ENCODE peak calls at places on chromosomes 1 and 21, in five cellular contexts. One of them, this sample, is unnamed.

GRCh38 chr1:201536542-201536941 is 2.4 kb upstream of the NAV1 start:
- DNase-seq in neuronal stem cell: no peak
- DNase-seq in mesenteric fat pad: no peak
- DNase-seq in stomach: no peak
- DNase-seq in HFF-Myc: no peak
- DNase-seq in this sample: no peak

GRCh38 chr21:32392299-32392879 is 423 bp downstream of the URB1 start:
- DNase-seq in mesenteric fat pad: no peak
- DNase-seq in stomach: no peak
- DNase-seq in neuronal stem cell: no peak
- DNase-seq in HFF-Myc: no peak
- DNase-seq in this sample: no peak

GRCh38 chr21:32934829-32935228 is 90.9 kb upstream of the OLIG2 start:
- DNase-seq in mesenteric fat pad: no peak
- DNase-seq in stomach: no peak
- DNase-seq in neuronal stem cell: no peak
- DNase-seq in HFF-Myc: no peak
- DNase-seq in this sample: no peak

GRCh38 chr1:150362721-150363425 is 1.1 kb upstream of the RPRD2 start:
- DNase-seq in mesenteric fat pad: no peak
- DNase-seq in neuronal stem cell: no peak
- DNase-seq in HFF-Myc: no peak
- DNase-seq in stomach: no peak
- DNase-seq in this sample: no peak

GRCh38 chr1:206556748-206557635 is 49.7 kb downstream of the RASSF5 start:
- DNase-seq in stomach: peak; percentile 82
- DNase-seq in mesenteric fat pad: peak; percentile 94
- DNase-seq in HFF-Myc: no peak
- DNase-seq in neuronal stem cell: peak; percentile 48
- DNase-seq in this sample: no peak

GRCh38 chr1:205925730-205926129 is 17.5 kb downstream of the SLC26A9 start:
- DNase-seq in HFF-Myc: no peak
- DNase-seq in mesenteric fat pad: peak; percentile 28
- DNase-seq in neuronal stem cell: no peak
- DNase-seq in stomach: peak; percentile 18
- DNase-seq in this sample: no peak

GRCh38 chr1:67801903-67802302 is 31.4 kb downstream of the GNG12 start:
- DNase-seq in HFF-Myc: no peak
- DNase-seq in stomach: no peak
- DNase-seq in mesenteric fat pad: no peak
- DNase-seq in neuronal stem cell: no peak
- DNase-seq in this sample: no peak

GRCh38 chr1:208061627-208062026 is 150.7 kb upstream of the CD34 start:
- DNase-seq in mesenteric fat pad: no peak
- DNase-seq in stomach: no peak
- DNase-seq in HFF-Myc: no peak
- DNase-seq in neuronal stem cell: no peak
- DNase-seq in this sample: no peak

GRCh38 chr1:53070621-53071020 is 8.6 kb downstream of the PODN start:
- DNase-seq in stomach: no peak
- DNase-seq in neuronal stem cell: no peak
- DNase-seq in HFF-Myc: no peak
- DNase-seq in mesenteric fat pad: peak; percentile 60
- DNase-seq in this sample: no peak

GRCh38 chr1:206782448-206782847 is 10.2 kb upstream of the IL10 start:
- DNase-seq in mesenteric fat pad: no peak
- DNase-seq in HFF-Myc: no peak
- DNase-seq in stomach: no peak
- DNase-seq in neuronal stem cell: no peak
- DNase-seq in this sample: no peak

GRCh38 chr1:208177656-208178055 is 66.5 kb downstream of the PLXNA2 start:
- DNase-seq in HFF-Myc: no peak
- DNase-seq in neuronal stem cell: no peak
- DNase-seq in mesenteric fat pad: no peak
- DNase-seq in stomach: peak; percentile 51
- DNase-seq in this sample: no peak

GRCh38 chr1:38297852-38298251 is 251.3 kb upstream of the POU3F1 start:
- DNase-seq in HFF-Myc: no peak
- DNase-seq in neuronal stem cell: no peak
- DNase-seq in stomach: no peak
- DNase-seq in mesenteric fat pad: no peak
- DNase-seq in this sample: peak; percentile 48

GRCh38 chr1:993379-993995 is 6.4 kb downstream of the HES4 start:
- DNase-seq in stomach: no peak
- DNase-seq in neuronal stem cell: no peak
- DNase-seq in mesenteric fat pad: no peak
- DNase-seq in HFF-Myc: no peak
- DNase-seq in this sample: no peak

GRCh38 chr1:147757015-147757990 is 3.1 kb downstream of the GJA5 start:
- DNase-seq in stomach: peak; percentile 52
- DNase-seq in neuronal stem cell: no peak
- DNase-seq in mesenteric fat pad: no peak
- DNase-seq in HFF-Myc: no peak
- DNase-seq in this sample: no peak

GRCh38 chr1:166905930-166906329 is 29.9 kb upstream of the TADA1 start:
- DNase-seq in neuronal stem cell: no peak
- DNase-seq in stomach: no peak
- DNase-seq in mesenteric fat pad: no peak
- DNase-seq in HFF-Myc: no peak
- DNase-seq in this sample: no peak

GRCh38 chr1:32138965-32139364 is 31.1 kb downstream of the KPNA6 start:
- DNase-seq in HFF-Myc: peak; percentile 29
- DNase-seq in stomach: no peak
- DNase-seq in neuronal stem cell: no peak
- DNase-seq in mesenteric fat pad: no peak
- DNase-seq in this sample: no peak

GRCh38 chr1:40308036-40308727 is 8.9 kb downstream of the COL9A2 start:
- DNase-seq in mesenteric fat pad: peak; percentile 69
- DNase-seq in neuronal stem cell: no peak
- DNase-seq in stomach: peak; percentile 62
- DNase-seq in HFF-Myc: no peak
- DNase-seq in this sample: no peak

GRCh38 chr1:17873007-17873675 is 118.0 kb downstream of the ACTL8 start:
- DNase-seq in HFF-Myc: no peak
- DNase-seq in neuronal stem cell: no peak
- DNase-seq in mesenteric fat pad: no peak
- DNase-seq in stomach: no peak
- DNase-seq in this sample: no peak

GRCh38 chr1:112448937-112449629 is 53.1 kb downstream of the CTTNBP2NL start:
- DNase-seq in stomach: no peak
- DNase-seq in HFF-Myc: no peak
- DNase-seq in neuronal stem cell: no peak
- DNase-seq in mesenteric fat pad: no peak
- DNase-seq in this sample: no peak

GRCh38 chr1:205610781-205611473 is 20.9 kb downstream of the ELK4 start:
- DNase-seq in neuronal stem cell: no peak
- DNase-seq in HFF-Myc: no peak
- DNase-seq in mesenteric fat pad: no peak
- DNase-seq in stomach: no peak
- DNase-seq in this sample: no peak

GRCh38 chr1:39720094-39720999 is 18.3 kb upstream of the PPIE start:
- DNase-seq in HFF-Myc: peak; percentile 25
- DNase-seq in neuronal stem cell: no peak
- DNase-seq in mesenteric fat pad: no peak
- DNase-seq in stomach: no peak
- DNase-seq in this sample: peak; percentile 58

GRCh38 chr1:24289937-24290595 is 29.1 kb upstream of the GRHL3 start:
- DNase-seq in stomach: peak; percentile 67
- DNase-seq in HFF-Myc: peak; percentile 52
- DNase-seq in neuronal stem cell: no peak
- DNase-seq in mesenteric fat pad: no peak
- DNase-seq in this sample: peak; percentile 87

GRCh38 chr1:31505884-31506497 is 70.3 kb upstream of the TINAGL1 start:
- DNase-seq in stomach: no peak
- DNase-seq in mesenteric fat pad: no peak
- DNase-seq in neuronal stem cell: no peak
- DNase-seq in HFF-Myc: peak; percentile 58
- DNase-seq in this sample: no peak

GRCh38 chr1:202623075-202623474 is 87.2 kb downstream of the SYT2 start:
- DNase-seq in mesenteric fat pad: no peak
- DNase-seq in neuronal stem cell: no peak
- DNase-seq in HFF-Myc: no peak
- DNase-seq in stomach: no peak
- DNase-seq in this sample: no peak

GRCh38 chr1:19328486-19328885 is 16.4 kb downstream of the SLC66A1 start:
- DNase-seq in mesenteric fat pad: no peak
- DNase-seq in stomach: no peak
- DNase-seq in HFF-Myc: no peak
- DNase-seq in neuronal stem cell: no peak
- DNase-seq in this sample: no peak

GRCh38 chr1:37763791-37764741 is 854 bp downstream of the EPHA10 start:
- DNase-seq in stomach: no peak
- DNase-seq in HFF-Myc: peak; percentile 21
- DNase-seq in mesenteric fat pad: peak; percentile 76
- DNase-seq in neuronal stem cell: peak; percentile 82
- DNase-seq in this sample: no peak

GRCh38 chr1:12546771-12547585 is 71.0 kb downstream of the DHRS3 start:
- DNase-seq in stomach: no peak
- DNase-seq in HFF-Myc: no peak
- DNase-seq in neuronal stem cell: no peak
- DNase-seq in mesenteric fat pad: peak; percentile 90
- DNase-seq in this sample: no peak

GRCh38 chr1:41381691-41382530 is 20.7 kb downstream of the FOXO6 start:
- DNase-seq in HFF-Myc: no peak
- DNase-seq in stomach: peak; percentile 61
- DNase-seq in mesenteric fat pad: no peak
- DNase-seq in neuronal stem cell: no peak
- DNase-seq in this sample: no peak

GRCh38 chr1:242212401-242212800 is 213.5 kb upstream of the MAP1LC3C start:
- DNase-seq in stomach: no peak
- DNase-seq in neuronal stem cell: no peak
- DNase-seq in mesenteric fat pad: no peak
- DNase-seq in HFF-Myc: no peak
- DNase-seq in this sample: no peak

GRCh38 chr1:147080671-147081394 is 91.4 kb downstream of the PRKAB2 start:
- DNase-seq in neuronal stem cell: no peak
- DNase-seq in stomach: no peak
- DNase-seq in mesenteric fat pad: no peak
- DNase-seq in HFF-Myc: no peak
- DNase-seq in this sample: no peak

GRCh38 chr1:248905662-248905948 is 430 bp upstream of the PGBD2 start:
- DNase-seq in neuronal stem cell: no peak
- DNase-seq in stomach: no peak
- DNase-seq in HFF-Myc: no peak
- DNase-seq in mesenteric fat pad: no peak
- DNase-seq in this sample: no peak

GRCh38 chr1:94734963-94735899 is 84.9 kb upstream of the SLC44A3 start:
- DNase-seq in stomach: peak; percentile 80
- DNase-seq in HFF-Myc: peak; percentile 77
- DNase-seq in neuronal stem cell: no peak
- DNase-seq in mesenteric fat pad: no peak
- DNase-seq in this sample: peak; percentile 100

GRCh38 chr1:59926381-59927243 is at the start of gene CYP2J2:
- DNase-seq in stomach: peak; percentile 70
- DNase-seq in mesenteric fat pad: no peak
- DNase-seq in neuronal stem cell: peak; percentile 5
- DNase-seq in HFF-Myc: no peak
- DNase-seq in this sample: no peak

GRCh38 chr1:181108297-181108696 is 19.8 kb downstream of the IER5 start:
- DNase-seq in stomach: no peak
- DNase-seq in mesenteric fat pad: no peak
- DNase-seq in neuronal stem cell: no peak
- DNase-seq in HFF-Myc: no peak
- DNase-seq in this sample: no peak

GRCh38 chr1:198141668-198142351 is 15.0 kb upstream of the NEK7 start:
- DNase-seq in HFF-Myc: no peak
- DNase-seq in mesenteric fat pad: no peak
- DNase-seq in neuronal stem cell: no peak
- DNase-seq in stomach: no peak
- DNase-seq in this sample: no peak

GRCh38 chr1:225945564-225945963 is 4.5 kb upstream of the LEFTY2 start:
- DNase-seq in stomach: no peak
- DNase-seq in neuronal stem cell: peak; percentile 74
- DNase-seq in HFF-Myc: no peak
- DNase-seq in mesenteric fat pad: no peak
- DNase-seq in this sample: no peak